ENCODE peak calls at places on chromosomes 6 and 20, in six cellular contexts. W is HFF-Myc; G is GM23338; J is activated CD8-positive, alpha-beta T cell treated with anti-CD3 and anti-CD28 coated beads for 36 hours; R is HL-60; S is A673. O is an unnamed sample.

GRCh38 chr20:56934888-56935287 is 305.8 kb downstream of the TFAP2C start:
- DNase-seq in J (no peak), G (no peak), W (no peak), R (no peak), S (no peak), O (no peak)

GRCh38 chr6:156776470-156776840 is 723 bp upstream of the ARID1B start:
- DNase-seq in R (peak; percentile 40), G (no peak), J (peak; percentile 42), W (no peak), S (peak; percentile 74), O (no peak)

GRCh38 chr6:10595731-10596664 is 74.8 kb downstream of the GCNT2 start:
- DNase-seq in S (no peak), R (peak; percentile 63), J (no peak), G (peak; percentile 85), W (no peak), O (no peak)

GRCh38 chr6:149459761-149460160 is 25.1 kb downstream of the ZC3H12D start:
- DNase-seq in J (no peak), S (no peak), W (no peak), G (no peak), R (no peak), O (no peak)

GRCh38 chr6:43924222-43924702 is 154.3 kb downstream of the VEGFA start:
- DNase-seq in R (peak; percentile 89), J (peak; percentile 84), S (no peak), G (no peak), W (no peak), O (no peak)

GRCh38 chr20:63873477-63873971 is 8.5 kb downstream of the TPD52L2 start:
- DNase-seq in J (peak; percentile 60), G (no peak), W (peak; percentile 52), S (no peak), R (peak; percentile 92), O (no peak)

GRCh38 chr6:89335164-89335563 is 17.4 kb downstream of the UBE2J1 start:
- DNase-seq in R (no peak), W (no peak), J (no peak), G (no peak), S (no peak), O (no peak)

GRCh38 chr6:85675030-85675819 is 32.5 kb upstream of the SYNCRIP start:
- DNase-seq in J (no peak), W (no peak), S (no peak), R (no peak), G (peak; percentile 21), O (no peak)

GRCh38 chr6:89146748-89147715 is 1.2 kb downstream of the PM20D2 start:
- DNase-seq in R (no peak), G (peak; percentile 70), S (peak; percentile 39), W (peak; percentile 12), J (no peak), O (no peak)

GRCh38 chr6:10144772-10145171 is 270.1 kb downstream of the TFAP2A start:
- DNase-seq in W (no peak), R (no peak), J (no peak), S (no peak), G (no peak), O (no peak)

GRCh38 chr20:41889125-41889870 is 271.1 kb upstream of the CHD6 start:
- DNase-seq in G (peak; percentile 4), J (peak; percentile 5), S (peak; percentile 57), W (no peak), R (no peak), O (peak; percentile 45)

GRCh38 chr20:8144282-8145245 is 12.5 kb downstream of the PLCB1 start:
- DNase-seq in J (peak; percentile 12), G (peak; percentile 8), R (peak; percentile 50), W (no peak), S (peak; percentile 94), O (no peak)

GRCh38 chr6:155418017-155418749 is 37.5 kb downstream of the NOX3 start:
- DNase-seq in J (peak; percentile 86), S (peak; percentile 49), G (peak; percentile 24), R (peak; percentile 50), W (peak; percentile 9), O (no peak)

GRCh38 chr6:49923826-49924225 is 40.1 kb downstream of the DEFB114 start:
- DNase-seq in G (peak; percentile 77), W (no peak), R (no peak), S (peak; percentile 22), J (no peak), O (no peak)

DNA sequence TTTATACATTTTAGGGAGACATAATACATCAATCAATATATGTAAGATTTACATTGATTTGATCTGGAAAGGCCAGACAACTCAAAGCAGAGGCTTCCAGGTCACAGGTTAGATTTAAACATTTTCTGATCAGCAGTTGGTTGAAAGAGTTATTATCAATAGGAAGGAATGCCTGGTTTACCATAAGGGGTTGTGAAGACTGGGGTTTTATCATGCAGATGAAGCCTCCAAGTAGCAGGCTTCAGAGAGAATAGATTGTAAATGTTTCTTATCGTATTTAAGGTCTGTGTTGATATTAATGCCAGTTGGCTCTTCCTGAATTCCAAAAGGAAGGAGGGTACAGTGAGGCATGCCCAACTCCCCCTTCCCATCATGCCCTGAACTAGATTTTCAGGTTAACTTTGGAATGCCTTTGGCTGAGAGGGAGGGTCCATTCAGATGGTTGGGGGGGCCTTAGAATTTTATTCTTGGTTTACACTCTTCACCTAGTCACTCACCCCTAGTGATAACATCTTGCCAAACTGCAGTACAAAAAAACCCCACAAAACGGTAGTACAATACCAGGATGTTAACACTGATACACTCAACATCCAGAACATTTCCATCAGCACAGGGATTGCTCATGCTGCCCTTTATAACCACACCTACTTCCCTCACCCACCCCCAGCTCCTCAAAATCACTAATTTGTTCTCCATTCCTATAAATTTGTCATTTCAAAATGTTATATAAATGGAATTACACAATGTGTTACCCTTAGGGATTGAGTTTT is 259.6 kb upstream of the PLN start:
- DNase-seq in W (no peak), S (no peak), J (no peak), R (no peak), G (peak; percentile 24), O (no peak)
- TF ChIP-seq CTCF in W (peak; percentile 18), S (no peak), J (no peak), R (no peak), G (peak; percentile 12), O (no peak)

GRCh38 chr6:32625137-32625536 is 12.1 kb upstream of the HLA-DQA1 start:
- DNase-seq in G (no peak), W (no peak), S (no peak), J (no peak), R (no peak), O (no peak)

GRCh38 chr6:32621372-32621771 is 15.8 kb upstream of the HLA-DQA1 start:
- DNase-seq in R (no peak), G (no peak), J (no peak), W (no peak), S (no peak), O (no peak)

GRCh38 chr6:32623693-32624092 is 13.5 kb upstream of the HLA-DQA1 start:
- DNase-seq in S (no peak), R (peak; percentile 64), G (no peak), W (no peak), J (no peak), O (no peak)

GRCh38 chr6:32624565-32624964 is 12.6 kb upstream of the HLA-DQA1 start:
- DNase-seq in S (no peak), J (no peak), R (no peak), W (no peak), G (no peak), O (no peak)

DNA sequence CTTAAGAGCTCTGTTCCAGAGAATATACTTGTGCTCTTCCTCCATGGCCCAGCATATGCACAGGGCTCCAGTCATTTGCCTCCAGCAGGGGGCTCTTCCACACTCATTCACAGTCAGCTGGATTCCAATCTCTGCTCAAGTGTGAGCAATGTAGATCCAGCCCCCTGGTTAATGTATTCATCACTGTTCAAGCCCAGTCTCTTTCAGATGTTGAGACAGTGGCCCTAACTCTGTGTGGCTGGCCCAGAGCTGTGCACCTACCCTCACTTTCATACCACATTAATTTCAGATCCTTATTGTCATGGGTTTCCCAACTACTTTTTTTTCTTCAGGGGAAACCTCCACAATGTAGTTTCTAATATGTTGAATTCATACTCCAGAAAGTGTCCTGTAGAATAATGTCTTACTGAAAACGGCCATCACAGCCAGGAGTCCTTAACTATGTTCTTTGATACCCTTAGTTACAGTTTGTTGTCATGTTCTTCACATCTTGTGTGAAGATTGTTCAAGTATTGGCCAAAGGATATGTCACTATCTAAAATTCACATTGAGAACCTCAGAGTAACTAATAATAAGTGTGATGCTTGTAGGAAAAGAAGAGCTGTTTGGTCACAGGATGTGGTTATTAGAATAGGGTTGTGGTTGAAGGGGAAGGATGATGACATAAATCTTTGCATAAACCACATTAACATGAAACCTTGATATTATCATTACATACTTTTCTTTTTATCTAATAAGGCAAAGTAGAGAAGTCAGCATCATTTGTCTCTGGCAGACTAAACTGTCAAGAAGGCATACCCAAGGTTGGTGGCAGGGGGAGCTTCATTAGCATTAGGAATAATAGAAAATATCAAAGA is 14.4 kb upstream of the HLA-DQA1 start:
- DNase-seq in S (peak; percentile 73), W (peak; percentile 10), J (peak; percentile 72), G (peak; percentile 60), R (peak; percentile 15), O (no peak)
- TF ChIP-seq CTCF in S (peak; percentile 64), W (peak; percentile 60), J (peak; percentile 46), G (peak; percentile 50), R (no peak), O (peak; percentile 45)

DNA sequence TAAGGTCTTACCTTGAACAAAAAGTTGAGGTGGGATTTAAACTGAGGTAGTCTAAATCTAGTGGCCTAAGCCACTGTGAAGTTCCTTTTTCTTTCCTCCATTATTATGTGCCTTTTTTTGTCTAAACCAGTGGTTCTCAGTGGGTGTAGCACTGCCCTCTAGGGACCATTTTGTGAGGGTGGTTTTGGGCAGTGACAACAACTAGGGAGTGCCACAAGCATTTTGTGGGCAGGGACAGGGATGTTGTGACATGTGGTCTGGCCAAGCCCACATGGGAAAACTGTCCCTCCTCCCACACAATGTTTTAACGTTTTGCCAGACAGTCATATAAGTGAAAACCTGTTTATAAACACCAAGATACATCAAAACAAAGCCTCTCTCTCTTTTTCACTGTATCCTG is 899.4 kb upstream of the FLRT3 start:
- DNase-seq in J (peak; percentile 33), R (peak; percentile 58), G (peak; percentile 76), W (peak; percentile 29), S (peak; percentile 22), O (no peak)
- TF ChIP-seq CTCF in J (peak; percentile 48), R (peak; percentile 25), G (peak; percentile 90), W (peak; percentile 62), S (peak; percentile 51), O (peak; percentile 45)

DNA sequence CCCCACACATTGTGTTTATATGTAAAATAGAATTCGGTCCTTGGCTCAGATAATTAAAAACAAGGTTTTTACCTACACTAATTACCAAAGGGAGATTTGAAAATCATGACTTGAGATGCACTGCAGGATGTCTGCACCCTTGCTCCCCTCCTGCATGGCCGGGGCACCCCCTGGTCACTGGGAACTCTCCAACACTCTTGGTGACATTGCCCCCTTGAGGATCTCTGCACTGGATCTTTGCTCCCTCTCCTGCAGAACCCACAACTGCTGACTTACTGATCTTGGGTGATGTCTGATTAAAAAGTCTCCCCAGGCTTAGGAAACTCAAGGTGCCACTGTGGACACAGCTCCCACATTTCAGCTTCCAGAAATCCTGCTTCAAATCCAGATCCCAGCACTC is 17.1 kb upstream of the CSNK2A1 start:
- DNase-seq in R (no peak), W (no peak), S (no peak), J (no peak), G (no peak), O (no peak)
- TF ChIP-seq CTCF in R (no peak), W (no peak), S (no peak), J (no peak), G (peak; percentile 47), O (no peak)

GRCh38 chr20:44065401-44066340 is 121.3 kb downstream of the JPH2 start:
- DNase-seq in J (no peak), R (no peak), G (no peak), S (no peak), W (no peak), O (no peak)
- TF ChIP-seq CTCF in J (no peak), R (no peak), G (no peak), S (no peak), W (no peak), O (no peak)

GRCh38 chr6:29414588-29414987 is at the start of gene OR12D1:
- DNase-seq in R (no peak), G (peak; percentile 59), J (no peak), S (no peak), W (no peak), O (no peak)
- TF ChIP-seq CTCF in R (no peak), G (peak; percentile 67), J (no peak), S (no peak), W (no peak), O (peak; percentile 19)

O was measured in D721Med.